ENCODE peak calls at places on chromosomes 6 and 20, in ten cellular contexts. One of them, this sample, is unnamed.

GRCh38 chr6:142152731-142153130 is 5.7 kb downstream of the VTA1 start:
- DNase-seq in GM10248: no peak
- DNase-seq in neural crest cell: no peak
- DNase-seq in Panc1: no peak
- DNase-seq in cardiac fibroblast: peak; percentile 63
- DNase-seq in K562: no peak
- DNase-seq in CD4-positive, alpha-beta T cell: no peak
- DNase-seq in mucosa of descending colon: no peak
- DNase-seq in activated B cell treated with CpG ODN at 0.5 μM for 24 hours: no peak
- DNase-seq in CD8-positive, alpha-beta T cell: no peak
- DNase-seq in this sample: no peak

GRCh38 chr20:58017970-58018530 is 210.4 kb downstream of the ANKRD60 start:
- DNase-seq in Panc1: no peak
- DNase-seq in CD4-positive, alpha-beta T cell: no peak
- DNase-seq in activated B cell treated with CpG ODN at 0.5 μM for 24 hours: no peak
- DNase-seq in GM10248: no peak
- DNase-seq in neural crest cell: no peak
- DNase-seq in CD8-positive, alpha-beta T cell: no peak
- DNase-seq in cardiac fibroblast: no peak
- DNase-seq in K562: no peak
- DNase-seq in mucosa of descending colon: no peak
- DNase-seq in this sample: no peak

GRCh38 chr6:7392402-7392801 is 2.8 kb downstream of the RIOK1 start:
- DNase-seq in Panc1: no peak
- DNase-seq in CD4-positive, alpha-beta T cell: no peak
- DNase-seq in GM10248: no peak
- DNase-seq in activated B cell treated with CpG ODN at 0.5 μM for 24 hours: no peak
- DNase-seq in K562: no peak
- DNase-seq in neural crest cell: no peak
- DNase-seq in cardiac fibroblast: peak; percentile 4
- DNase-seq in mucosa of descending colon: no peak
- DNase-seq in CD8-positive, alpha-beta T cell: no peak
- DNase-seq in this sample: no peak

GRCh38 chr6:6825986-6826901 is 237.7 kb downstream of the LY86 start:
- DNase-seq in CD8-positive, alpha-beta T cell: no peak
- DNase-seq in K562: no peak
- DNase-seq in neural crest cell: no peak
- DNase-seq in activated B cell treated with CpG ODN at 0.5 μM for 24 hours: peak; percentile 35
- DNase-seq in cardiac fibroblast: peak; percentile 14
- DNase-seq in CD4-positive, alpha-beta T cell: no peak
- DNase-seq in Panc1: no peak
- DNase-seq in mucosa of descending colon: no peak
- DNase-seq in GM10248: peak; percentile 56
- DNase-seq in this sample: no peak

GRCh38 chr6:170003027-170003426 is 251.6 kb downstream of the ERMARD start:
- DNase-seq in neural crest cell: no peak
- DNase-seq in K562: no peak
- DNase-seq in cardiac fibroblast: no peak
- DNase-seq in CD4-positive, alpha-beta T cell: no peak
- DNase-seq in Panc1: no peak
- DNase-seq in GM10248: no peak
- DNase-seq in CD8-positive, alpha-beta T cell: no peak
- DNase-seq in mucosa of descending colon: no peak
- DNase-seq in activated B cell treated with CpG ODN at 0.5 μM for 24 hours: no peak
- DNase-seq in this sample: no peak

GRCh38 chr20:4633780-4634179 is 87.9 kb upstream of the PRND start:
- DNase-seq in activated B cell treated with CpG ODN at 0.5 μM for 24 hours: no peak
- DNase-seq in CD8-positive, alpha-beta T cell: no peak
- DNase-seq in GM10248: no peak
- DNase-seq in K562: no peak
- DNase-seq in CD4-positive, alpha-beta T cell: no peak
- DNase-seq in cardiac fibroblast: peak; percentile 80
- DNase-seq in Panc1: no peak
- DNase-seq in mucosa of descending colon: no peak
- DNase-seq in neural crest cell: no peak
- DNase-seq in this sample: no peak

GRCh38 chr6:115854866-115855665 is 205.6 kb downstream of the FRK start:
- DNase-seq in cardiac fibroblast: no peak
- DNase-seq in CD8-positive, alpha-beta T cell: no peak
- DNase-seq in neural crest cell: no peak
- DNase-seq in activated B cell treated with CpG ODN at 0.5 μM for 24 hours: no peak
- DNase-seq in Panc1: no peak
- DNase-seq in K562: no peak
- DNase-seq in GM10248: no peak
- DNase-seq in CD4-positive, alpha-beta T cell: no peak
- DNase-seq in mucosa of descending colon: no peak
- DNase-seq in this sample: no peak

GRCh38 chr20:23550227-23550626 is 18.1 kb downstream of the CST9L start:
- DNase-seq in mucosa of descending colon: no peak
- DNase-seq in activated B cell treated with CpG ODN at 0.5 μM for 24 hours: no peak
- DNase-seq in CD4-positive, alpha-beta T cell: no peak
- DNase-seq in K562: no peak
- DNase-seq in Panc1: no peak
- DNase-seq in cardiac fibroblast: no peak
- DNase-seq in CD8-positive, alpha-beta T cell: no peak
- DNase-seq in GM10248: no peak
- DNase-seq in neural crest cell: no peak
- DNase-seq in this sample: no peak

GRCh38 chr6:158003910-158004695 is 22.4 kb downstream of the SYNJ2 start:
- DNase-seq in activated B cell treated with CpG ODN at 0.5 μM for 24 hours: no peak
- DNase-seq in CD4-positive, alpha-beta T cell: no peak
- DNase-seq in cardiac fibroblast: no peak
- DNase-seq in GM10248: no peak
- DNase-seq in mucosa of descending colon: no peak
- DNase-seq in K562: peak; percentile 20
- DNase-seq in CD8-positive, alpha-beta T cell: no peak
- DNase-seq in Panc1: no peak
- DNase-seq in neural crest cell: no peak
- DNase-seq in this sample: no peak

GRCh38 chr20:59456342-59457132 is 147.8 kb upstream of the PHACTR3 start:
- DNase-seq in Panc1: no peak
- DNase-seq in activated B cell treated with CpG ODN at 0.5 μM for 24 hours: no peak
- DNase-seq in mucosa of descending colon: no peak
- DNase-seq in CD8-positive, alpha-beta T cell: no peak
- DNase-seq in CD4-positive, alpha-beta T cell: no peak
- DNase-seq in neural crest cell: no peak
- DNase-seq in K562: no peak
- DNase-seq in cardiac fibroblast: no peak
- DNase-seq in GM10248: no peak
- DNase-seq in this sample: no peak

GRCh38 chr6:123017313-123017712 is 21.3 kb downstream of the CLVS2 start:
- DNase-seq in neural crest cell: no peak
- DNase-seq in Panc1: no peak
- DNase-seq in CD4-positive, alpha-beta T cell: no peak
- DNase-seq in GM10248: no peak
- DNase-seq in CD8-positive, alpha-beta T cell: no peak
- DNase-seq in K562: no peak
- DNase-seq in cardiac fibroblast: no peak
- DNase-seq in mucosa of descending colon: no peak
- DNase-seq in activated B cell treated with CpG ODN at 0.5 μM for 24 hours: no peak
- DNase-seq in this sample: no peak

GRCh38 chr6:33172307-33173227 is 19.7 kb downstream of the COL11A2 start:
- DNase-seq in activated B cell treated with CpG ODN at 0.5 μM for 24 hours: no peak
- DNase-seq in neural crest cell: no peak
- DNase-seq in GM10248: peak; percentile 73
- DNase-seq in mucosa of descending colon: no peak
- DNase-seq in Panc1: no peak
- DNase-seq in K562: peak; percentile 53
- DNase-seq in CD4-positive, alpha-beta T cell: no peak
- DNase-seq in CD8-positive, alpha-beta T cell: no peak
- DNase-seq in cardiac fibroblast: peak; percentile 43
- DNase-seq in this sample: peak; percentile 41

GRCh38 chr6:39507331-39507998 is 185.0 kb upstream of the KCNK16 start:
- DNase-seq in mucosa of descending colon: no peak
- DNase-seq in Panc1: no peak
- DNase-seq in K562: no peak
- DNase-seq in CD4-positive, alpha-beta T cell: no peak
- DNase-seq in CD8-positive, alpha-beta T cell: no peak
- DNase-seq in cardiac fibroblast: no peak
- DNase-seq in GM10248: no peak
- DNase-seq in activated B cell treated with CpG ODN at 0.5 μM for 24 hours: no peak
- DNase-seq in neural crest cell: no peak
- DNase-seq in this sample: no peak

GRCh38 chr6:14212020-14212419 is 94.4 kb downstream of the CD83 start:
- DNase-seq in GM10248: no peak
- DNase-seq in activated B cell treated with CpG ODN at 0.5 μM for 24 hours: no peak
- DNase-seq in K562: no peak
- DNase-seq in CD4-positive, alpha-beta T cell: no peak
- DNase-seq in cardiac fibroblast: no peak
- DNase-seq in CD8-positive, alpha-beta T cell: no peak
- DNase-seq in mucosa of descending colon: no peak
- DNase-seq in neural crest cell: no peak
- DNase-seq in Panc1: no peak
- DNase-seq in this sample: no peak

GRCh38 chr20:60037120-60037499 is 78.9 kb downstream of the CDH26 start:
- DNase-seq in activated B cell treated with CpG ODN at 0.5 μM for 24 hours: no peak
- DNase-seq in K562: no peak
- DNase-seq in CD4-positive, alpha-beta T cell: no peak
- DNase-seq in GM10248: no peak
- DNase-seq in cardiac fibroblast: no peak
- DNase-seq in Panc1: no peak
- DNase-seq in neural crest cell: no peak
- DNase-seq in CD8-positive, alpha-beta T cell: no peak
- DNase-seq in mucosa of descending colon: no peak
- DNase-seq in this sample: no peak

GRCh38 chr20:61797971-61798411 is 267.7 kb downstream of the TAF4 start:
- DNase-seq in CD4-positive, alpha-beta T cell: no peak
- DNase-seq in mucosa of descending colon: no peak
- DNase-seq in neural crest cell: no peak
- DNase-seq in K562: no peak
- DNase-seq in GM10248: no peak
- DNase-seq in cardiac fibroblast: no peak
- DNase-seq in CD8-positive, alpha-beta T cell: no peak
- DNase-seq in Panc1: no peak
- DNase-seq in activated B cell treated with CpG ODN at 0.5 μM for 24 hours: no peak
- DNase-seq in this sample: no peak

GRCh38 chr6:15247750-15248450 is 2.0 kb downstream of the JARID2 start:
- DNase-seq in Panc1: no peak
- DNase-seq in mucosa of descending colon: peak; percentile 81
- DNase-seq in CD4-positive, alpha-beta T cell: peak; percentile 54
- DNase-seq in cardiac fibroblast: peak; percentile 67
- DNase-seq in neural crest cell: peak; percentile 47
- DNase-seq in activated B cell treated with CpG ODN at 0.5 μM for 24 hours: peak; percentile 62
- DNase-seq in CD8-positive, alpha-beta T cell: peak; percentile 39
- DNase-seq in GM10248: peak; percentile 42
- DNase-seq in K562: peak; percentile 78
- DNase-seq in this sample: peak; percentile 62

GRCh38 chr20:44134897-44135810 is 51.8 kb downstream of the JPH2 start:
- DNase-seq in CD8-positive, alpha-beta T cell: no peak
- DNase-seq in K562: no peak
- DNase-seq in activated B cell treated with CpG ODN at 0.5 μM for 24 hours: no peak
- DNase-seq in mucosa of descending colon: no peak
- DNase-seq in GM10248: peak; percentile 53
- DNase-seq in cardiac fibroblast: no peak
- DNase-seq in Panc1: no peak
- DNase-seq in CD4-positive, alpha-beta T cell: no peak
- DNase-seq in neural crest cell: no peak
- DNase-seq in this sample: no peak

GRCh38 chr20:59831024-59831900 is 102.2 kb downstream of the SYCP2 start:
- DNase-seq in neural crest cell: no peak
- DNase-seq in CD4-positive, alpha-beta T cell: no peak
- DNase-seq in GM10248: peak; percentile 39
- DNase-seq in Panc1: no peak
- DNase-seq in cardiac fibroblast: no peak
- DNase-seq in K562: no peak
- DNase-seq in activated B cell treated with CpG ODN at 0.5 μM for 24 hours: no peak
- DNase-seq in CD8-positive, alpha-beta T cell: no peak
- DNase-seq in mucosa of descending colon: peak; percentile 58
- DNase-seq in this sample: no peak

GRCh38 chr20:62780696-62781095 is 15.6 kb upstream of the MRGBP start:
- DNase-seq in CD4-positive, alpha-beta T cell: no peak
- DNase-seq in cardiac fibroblast: no peak
- DNase-seq in neural crest cell: no peak
- DNase-seq in Panc1: no peak
- DNase-seq in mucosa of descending colon: no peak
- DNase-seq in activated B cell treated with CpG ODN at 0.5 μM for 24 hours: no peak
- DNase-seq in K562: no peak
- DNase-seq in GM10248: no peak
- DNase-seq in CD8-positive, alpha-beta T cell: no peak
- DNase-seq in this sample: no peak

GRCh38 chr6:66948106-66948505 is 1241.1 kb upstream of the EYS start:
- DNase-seq in GM10248: no peak
- DNase-seq in neural crest cell: no peak
- DNase-seq in Panc1: no peak
- DNase-seq in mucosa of descending colon: no peak
- DNase-seq in K562: no peak
- DNase-seq in CD4-positive, alpha-beta T cell: no peak
- DNase-seq in activated B cell treated with CpG ODN at 0.5 μM for 24 hours: no peak
- DNase-seq in cardiac fibroblast: peak; percentile 61
- DNase-seq in CD8-positive, alpha-beta T cell: no peak
- DNase-seq in this sample: no peak

GRCh38 chr6:66949191-66949661 is 1242.2 kb upstream of the EYS start:
- DNase-seq in Panc1: no peak
- DNase-seq in CD4-positive, alpha-beta T cell: no peak
- DNase-seq in K562: no peak
- DNase-seq in GM10248: no peak
- DNase-seq in cardiac fibroblast: no peak
- DNase-seq in CD8-positive, alpha-beta T cell: no peak
- DNase-seq in activated B cell treated with CpG ODN at 0.5 μM for 24 hours: no peak
- DNase-seq in mucosa of descending colon: no peak
- DNase-seq in neural crest cell: no peak
- DNase-seq in this sample: no peak
- TF ChIP-seq CTCF in Panc1: no peak
- TF ChIP-seq CTCF in CD4-positive, alpha-beta T cell: no peak
- TF ChIP-seq CTCF in K562: no peak
- TF ChIP-seq CTCF in GM10248: no peak
- TF ChIP-seq CTCF in cardiac fibroblast: no peak
- TF ChIP-seq CTCF in CD8-positive, alpha-beta T cell: no peak
- TF ChIP-seq CTCF in activated B cell treated with CpG ODN at 0.5 μM for 24 hours: no peak
- TF ChIP-seq CTCF in mucosa of descending colon: no peak
- TF ChIP-seq CTCF in neural crest cell: no peak
- TF ChIP-seq CTCF in this sample: no peak

GRCh38 chr20:38726849-38727601 is 2.7 kb downstream of the SLC32A1 start:
- DNase-seq in mucosa of descending colon: no peak
- DNase-seq in K562: peak; percentile 71
- DNase-seq in CD8-positive, alpha-beta T cell: peak; percentile 58
- DNase-seq in cardiac fibroblast: no peak
- DNase-seq in GM10248: peak; percentile 73
- DNase-seq in CD4-positive, alpha-beta T cell: peak; percentile 25
- DNase-seq in activated B cell treated with CpG ODN at 0.5 μM for 24 hours: peak; percentile 37
- DNase-seq in neural crest cell: peak; percentile 83
- DNase-seq in Panc1: no peak
- DNase-seq in this sample: peak; percentile 94
- TF ChIP-seq CTCF in mucosa of descending colon: no peak
- TF ChIP-seq CTCF in K562: peak; percentile 67
- TF ChIP-seq CTCF in CD8-positive, alpha-beta T cell: no peak
- TF ChIP-seq CTCF in cardiac fibroblast: peak; percentile 19
- TF ChIP-seq CTCF in GM10248: no peak
- TF ChIP-seq CTCF in CD4-positive, alpha-beta T cell: no peak
- TF ChIP-seq CTCF in activated B cell treated with CpG ODN at 0.5 μM for 24 hours: no peak
- TF ChIP-seq CTCF in neural crest cell: peak; percentile 47
- TF ChIP-seq CTCF in Panc1: peak; percentile 46
- TF ChIP-seq CTCF in this sample: peak; percentile 52

GRCh38 chr6:131594074-131594473 is 21.0 kb downstream of the ARG1 start:
- DNase-seq in Panc1: no peak
- DNase-seq in CD4-positive, alpha-beta T cell: no peak
- DNase-seq in K562: no peak
- DNase-seq in GM10248: no peak
- DNase-seq in cardiac fibroblast: no peak
- DNase-seq in mucosa of descending colon: no peak
- DNase-seq in neural crest cell: no peak
- DNase-seq in activated B cell treated with CpG ODN at 0.5 μM for 24 hours: no peak
- DNase-seq in CD8-positive, alpha-beta T cell: no peak
- DNase-seq in this sample: no peak
- TF ChIP-seq CTCF in Panc1: no peak
- TF ChIP-seq CTCF in CD4-positive, alpha-beta T cell: no peak
- TF ChIP-seq CTCF in K562: no peak
- TF ChIP-seq CTCF in GM10248: no peak
- TF ChIP-seq CTCF in cardiac fibroblast: no peak
- TF ChIP-seq CTCF in mucosa of descending colon: no peak
- TF ChIP-seq CTCF in neural crest cell: no peak
- TF ChIP-seq CTCF in activated B cell treated with CpG ODN at 0.5 μM for 24 hours: no peak
- TF ChIP-seq CTCF in CD8-positive, alpha-beta T cell: no peak
- TF ChIP-seq CTCF in this sample: no peak

GRCh38 chr6:137489410-137490371 is 4.5 kb downstream of the OLIG3 start:
- DNase-seq in activated B cell treated with CpG ODN at 0.5 μM for 24 hours: no peak
- DNase-seq in CD4-positive, alpha-beta T cell: no peak
- DNase-seq in cardiac fibroblast: no peak
- DNase-seq in GM10248: no peak
- DNase-seq in Panc1: no peak
- DNase-seq in CD8-positive, alpha-beta T cell: no peak
- DNase-seq in K562: peak; percentile 5
- DNase-seq in mucosa of descending colon: no peak
- DNase-seq in neural crest cell: peak; percentile 20
- DNase-seq in this sample: peak; percentile 47
- TF ChIP-seq CTCF in activated B cell treated with CpG ODN at 0.5 μM for 24 hours: no peak
- TF ChIP-seq CTCF in CD4-positive, alpha-beta T cell: no peak
- TF ChIP-seq CTCF in cardiac fibroblast: no peak
- TF ChIP-seq CTCF in GM10248: no peak
- TF ChIP-seq CTCF in Panc1: no peak
- TF ChIP-seq CTCF in CD8-positive, alpha-beta T cell: no peak
- TF ChIP-seq CTCF in K562: no peak
- TF ChIP-seq CTCF in mucosa of descending colon: no peak
- TF ChIP-seq CTCF in neural crest cell: peak; percentile 20
- TF ChIP-seq CTCF in this sample: no peak